ENCODE peak calls at places on chromosomes 7 and 10, in ten cellular contexts. G is NT2/D1; X is fibroblast of lung; V is astrocyte of the spinal cord; H is CD8-positive, alpha-beta memory T cell; E is HepG2; L is suprapubic skin; Z is AG04450; D is AG09309; A is OCI-LY7. J is an unnamed sample.

GRCh38 chr10:8245131-8246117 is 190.9 kb downstream of the GATA3 start:
- DNase-seq in E (no peak), Z (no peak), H (no peak), D (no peak), X (peak; percentile 17), G (no peak), L (no peak), V (no peak), A (no peak), J (no peak)

GRCh38 chr10:97849101-97849490 is 547 bp upstream of the GOLGA7B start:
- DNase-seq in D (no peak), Z (no peak), H (no peak), L (no peak), A (peak; percentile 5), G (no peak), V (no peak), X (no peak), E (no peak), J (no peak)

GRCh38 chr7:69608878-69609277 is 10.6 kb downstream of the AUTS2 start:
- DNase-seq in X (no peak), G (peak; percentile 75), L (no peak), H (no peak), V (no peak), D (no peak), E (no peak), A (no peak), Z (no peak), J (no peak)

GRCh38 chr10:35447693-35448407 is 111.5 kb downstream of the CCNY start:
- DNase-seq in G (no peak), Z (no peak), H (no peak), L (no peak), V (peak; percentile 72), X (peak; percentile 92), E (peak; percentile 86), D (peak; percentile 27), A (no peak), J (no peak)

GRCh38 chr10:6009159-6009558 is 31.8 kb upstream of the IL15RA start:
- DNase-seq in A (no peak), G (no peak), L (no peak), X (peak; percentile 78), V (no peak), H (no peak), E (no peak), D (peak; percentile 66), Z (peak; percentile 32), J (no peak)

GRCh38 chr7:66152538-66153191 is 38.0 kb downstream of the CRCP start:
- DNase-seq in L (no peak), H (no peak), V (no peak), A (no peak), Z (no peak), X (peak; percentile 17), G (peak; percentile 58), D (no peak), E (no peak), J (no peak)

GRCh38 chr7:77799078-77799964 is 748 bp downstream of the PHTF2 start:
- DNase-seq in V (peak; percentile 29), E (no peak), Z (no peak), D (no peak), A (peak; percentile 51), H (peak; percentile 18), L (peak; percentile 83), X (peak; percentile 42), G (peak; percentile 13), J (no peak)

GRCh38 chr10:52706347-52707070 is 66.1 kb downstream of the MBL2 start:
- DNase-seq in D (peak; percentile 37), H (no peak), A (no peak), L (no peak), Z (no peak), V (peak; percentile 50), E (no peak), G (no peak), X (peak; percentile 72), J (no peak)

GRCh38 chr10:129900825-129901224 is 63.2 kb downstream of the EBF3 start:
- DNase-seq in D (no peak), E (no peak), A (no peak), Z (no peak), H (no peak), V (no peak), G (no peak), X (no peak), L (no peak), J (no peak)

GRCh38 chr10:28036587-28036986 is 37.7 kb upstream of the ODAD2 start:
- DNase-seq in X (peak; percentile 93), L (no peak), V (peak; percentile 75), A (no peak), Z (peak; percentile 45), E (no peak), D (peak; percentile 57), G (no peak), H (no peak), J (no peak)

GRCh38 chr10:124286621-124287020 is 132.1 kb downstream of the OAT start:
- DNase-seq in H (no peak), V (no peak), E (no peak), A (no peak), G (no peak), L (peak; percentile 20), X (no peak), D (no peak), Z (no peak), J (no peak)

GRCh38 chr7:725223-726005 is 1.1 kb upstream of the DNAAF5 start:
- DNase-seq in E (no peak), L (no peak), V (peak; percentile 70), G (no peak), A (no peak), Z (no peak), X (peak; percentile 92), H (no peak), D (peak; percentile 32), J (no peak)

GRCh38 chr10:84256510-84257342 is 11.9 kb downstream of the RGR start:
- DNase-seq in L (no peak), D (no peak), A (no peak), V (peak; percentile 42), Z (no peak), G (no peak), E (peak; percentile 22), X (peak; percentile 25), H (no peak), J (no peak)

GRCh38 chr7:8435120-8435519 is 1.7 kb downstream of the NXPH1 start:
- DNase-seq in X (no peak), E (no peak), A (no peak), G (no peak), D (no peak), Z (no peak), V (no peak), L (no peak), H (no peak), J (no peak)
- H3K4me3 ChIP-seq in X (no peak overlapping the region), E (no peak overlapping the region), A (no peak overlapping the region), G (peak overlapping the region; percentile 47), D (no peak overlapping the region), Z (no peak overlapping the region), V (no peak overlapping the region), L (no peak overlapping the region), H (no peak overlapping the region), J (no peak overlapping the region)

GRCh38 chr10:71211759-71212248 is 566 bp upstream of the UNC5B start:
- DNase-seq in V (no peak), A (no peak), Z (no peak), L (no peak), X (no peak), G (no peak), D (no peak), H (no peak), E (peak; percentile 35), J (peak; percentile 44)
- H3K4me3 ChIP-seq in V (peak overlapping the region; percentile 40), A (peak overlapping the region; percentile 39), Z (peak overlapping the region; percentile 88), L (peak overlapping the region; percentile 73), X (peak overlapping the region; percentile 48), G (peak overlapping the region; percentile 24), D (peak overlapping the region; percentile 46), H (no peak overlapping the region), E (peak overlapping the region; percentile 47), J (peak overlapping the region; percentile 52)

GRCh38 chr7:117834983-117835664 is 38.1 kb downstream of the CTTNBP2 start:
- DNase-seq in E (no peak), L (no peak), A (no peak), Z (no peak), D (no peak), X (no peak), G (no peak), V (no peak), H (no peak), J (no peak)

GRCh38 chr7:117837841-117838240 is 35.4 kb downstream of the CTTNBP2 start:
- DNase-seq in L (no peak), A (no peak), H (no peak), D (no peak), X (no peak), G (no peak), E (no peak), V (no peak), Z (no peak), J (no peak)

GRCh38 chr7:117844678-117845077 is 28.6 kb downstream of the CTTNBP2 start:
- DNase-seq in D (no peak), X (no peak), G (no peak), L (no peak), Z (no peak), E (no peak), V (no peak), A (no peak), H (no peak), J (no peak)

DNA sequence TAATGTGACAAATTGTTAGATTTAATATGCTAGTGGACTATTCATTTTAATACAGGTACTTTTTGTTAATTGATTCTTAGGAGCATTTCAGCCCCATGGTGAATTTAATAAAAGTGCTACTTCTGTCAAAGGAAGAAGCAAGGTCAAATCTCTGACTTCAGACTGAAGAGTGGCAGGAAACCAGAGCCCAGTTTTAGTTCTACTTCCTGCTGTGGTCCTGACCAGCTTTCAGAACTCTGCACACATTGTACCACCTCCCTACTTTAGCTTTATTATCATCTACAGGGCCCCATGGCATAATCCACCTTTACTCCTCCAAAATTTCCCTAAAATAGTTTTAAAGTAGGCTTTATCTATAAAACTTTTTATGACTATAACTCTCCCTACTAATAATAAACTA is 33.7 kb downstream of the CTTNBP2 start:
- DNase-seq in G (no peak), D (no peak), L (no peak), E (no peak), X (no peak), H (no peak), V (no peak), Z (no peak), A (no peak), J (no peak)
- H3K4me3 ChIP-seq in G (no peak overlapping the region), D (no peak overlapping the region), L (no peak overlapping the region), E (no peak overlapping the region), X (no peak overlapping the region), H (no peak overlapping the region), V (no peak overlapping the region), Z (no peak overlapping the region), A (no peak overlapping the region), J (no peak overlapping the region)

GRCh38 chr7:52005613-52006012 is 689.0 kb upstream of the COBL start:
- DNase-seq in H (no peak), D (no peak), L (no peak), G (no peak), V (no peak), E (no peak), X (no peak), A (no peak), Z (no peak), J (no peak)

GRCh38 chr7:52009195-52009594 is 692.6 kb upstream of the COBL start:
- DNase-seq in Z (no peak), L (no peak), G (no peak), A (no peak), E (no peak), X (peak; percentile 10), V (no peak), D (no peak), H (no peak), J (no peak)

DNA sequence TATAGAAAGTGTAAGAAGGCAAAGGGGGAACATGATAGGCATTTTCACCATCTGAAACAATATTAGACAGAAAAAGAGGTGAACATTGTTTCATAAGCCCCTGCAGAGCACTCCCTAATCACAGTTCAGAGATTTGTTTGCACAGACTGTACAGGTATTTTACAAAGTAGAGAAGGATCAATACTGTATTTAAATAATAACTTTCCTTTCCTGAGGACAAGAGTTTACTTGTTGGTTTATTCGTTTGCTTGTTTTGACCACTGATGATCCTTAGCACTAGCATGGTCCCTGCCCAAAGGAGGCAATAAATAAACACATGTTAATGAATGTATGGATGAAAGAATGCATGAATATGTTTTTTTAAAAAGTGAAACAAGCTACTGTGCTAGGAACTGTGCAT is 690.1 kb upstream of the COBL start:
- DNase-seq in L (no peak), D (no peak), X (no peak), A (no peak), G (no peak), H (no peak), V (no peak), E (peak; percentile 15), Z (no peak), J (no peak)
- H3K4me3 ChIP-seq in L (no peak overlapping the region), D (no peak overlapping the region), X (no peak overlapping the region), A (no peak overlapping the region), G (no peak overlapping the region), H (no peak overlapping the region), V (no peak overlapping the region), E (no peak overlapping the region), Z (no peak overlapping the region), J (no peak overlapping the region)